ENCODE peak calls at places on chromosomes 1 and 21, in seven cellular contexts. Z is HAP-1, X is choroid plexus epithelial cell, I is lower lobe of right lung, B is uterus, A is heart right ventricle, F is GM23338. D is an unnamed sample.

GRCh38 chr1:160664573-160665051 is 17.8 kb upstream of the SLAMF1 start:
- DNase-seq in Z (no peak), X (no peak), I (no peak), B (no peak), A (no peak), F (no peak), D (no peak)

GRCh38 chr1:59516881-59517280 is 220.0 kb downstream of the FGGY start:
- DNase-seq in Z (no peak), X (peak), I (no peak), B (peak), A (no peak), F (no peak), D (no peak)

GRCh38 chr1:17819129-17819802 is 64.1 kb downstream of the ACTL8 start:
- DNase-seq in Z (no peak), X (no peak), I (no peak), B (no peak), A (peak), F (no peak), D (no peak)

GRCh38 chr1:6162341-6162740 is 17.8 kb downstream of the CHD5 start:
- DNase-seq in Z (no peak), X (no peak), I (no peak), B (no peak), A (no peak), F (no peak), D (no peak)

GRCh38 chr1:90862782-90863181 is 145.7 kb upstream of the BARHL2 start:
- DNase-seq in Z (no peak), X (no peak), I (no peak), B (no peak), A (no peak), F (no peak), D (no peak)

GRCh38 chr1:243748706-243749283 is 101.2 kb downstream of the AKT3 start:
- DNase-seq in Z (peak), X (peak), I (no peak), B (no peak), A (peak), F (peak), D (no peak)

GRCh38 chr1:168180148-168180524 is 1.4 kb downstream of the TIPRL start:
- DNase-seq in Z (no peak), X (no peak), I (no peak), B (no peak), A (no peak), F (no peak), D (no peak)

GRCh38 chr1:87428351-87428750 is 99.7 kb downstream of the LMO4 start:
- DNase-seq in Z (peak), X (no peak), I (no peak), B (no peak), A (no peak), F (peak), D (no peak)

GRCh38 chr1:109567823-109568222 is 19.4 kb downstream of the GNAI3 start:
- DNase-seq in Z (no peak), X (no peak), I (no peak), B (no peak), A (no peak), F (no peak), D (no peak)

DNA sequence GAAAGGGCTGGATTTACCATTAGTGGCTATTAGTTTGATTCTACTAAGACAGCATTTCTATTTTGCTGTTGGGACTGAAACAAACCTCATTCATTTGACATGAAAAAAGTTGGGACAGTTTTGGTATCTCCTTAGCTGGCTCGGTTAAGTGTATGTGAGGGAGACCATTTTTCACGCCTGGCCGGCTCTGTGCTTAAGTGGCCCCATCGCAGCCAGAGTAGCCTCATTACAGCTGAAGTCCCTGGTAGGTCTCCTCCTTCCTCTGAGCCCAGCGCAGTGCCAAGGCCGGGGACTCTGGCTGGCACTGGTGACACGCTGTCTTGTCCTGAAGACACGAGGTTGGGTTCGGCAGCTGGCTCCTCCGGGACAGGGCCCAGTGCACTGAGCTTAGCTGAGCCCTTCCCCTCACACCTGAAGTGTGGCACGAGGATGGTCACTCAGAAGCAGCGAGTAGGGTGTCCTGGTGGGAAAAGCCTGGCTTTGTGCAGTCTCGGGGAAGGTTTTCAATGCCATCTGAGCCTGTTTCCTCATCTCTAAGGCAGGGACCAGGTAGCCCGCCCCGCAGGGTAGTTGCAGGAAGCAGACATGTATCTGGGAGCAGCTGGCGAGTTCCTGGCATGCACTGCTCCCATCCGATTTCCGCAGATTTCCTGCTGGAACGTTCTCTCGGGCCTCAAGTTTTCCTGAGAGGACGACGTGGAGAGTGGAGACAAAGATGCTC is 196.5 kb downstream of the DYRK1A start:
- DNase-seq in Z (no peak), X (no peak), I (peak), B (no peak), A (peak), F (no peak), D (no peak)
- H3K4me3 ChIP-seq in Z (no peak), X (peak), I (peak), B (peak), A (peak), F (peak), D (peak)

GRCh38 chr1:240199758-240200655 is 108.3 kb downstream of the FMN2 start:
- DNase-seq in Z (no peak), X (no peak), I (no peak), B (no peak), A (no peak), F (no peak), D (no peak)

GRCh38 chr1:240207073-240207709 is 115.5 kb downstream of the FMN2 start:
- DNase-seq in Z (no peak), X (no peak), I (no peak), B (no peak), A (no peak), F (no peak), D (no peak)

GRCh38 chr1:240201931-240202330 is 110.2 kb downstream of the FMN2 start:
- DNase-seq in Z (no peak), X (no peak), I (no peak), B (no peak), A (no peak), F (no peak), D (no peak)
- H3K4me3 ChIP-seq in Z (no peak), X (no peak), I (no peak), B (no peak), A (no peak), F (no peak), D (no peak)

DNA sequence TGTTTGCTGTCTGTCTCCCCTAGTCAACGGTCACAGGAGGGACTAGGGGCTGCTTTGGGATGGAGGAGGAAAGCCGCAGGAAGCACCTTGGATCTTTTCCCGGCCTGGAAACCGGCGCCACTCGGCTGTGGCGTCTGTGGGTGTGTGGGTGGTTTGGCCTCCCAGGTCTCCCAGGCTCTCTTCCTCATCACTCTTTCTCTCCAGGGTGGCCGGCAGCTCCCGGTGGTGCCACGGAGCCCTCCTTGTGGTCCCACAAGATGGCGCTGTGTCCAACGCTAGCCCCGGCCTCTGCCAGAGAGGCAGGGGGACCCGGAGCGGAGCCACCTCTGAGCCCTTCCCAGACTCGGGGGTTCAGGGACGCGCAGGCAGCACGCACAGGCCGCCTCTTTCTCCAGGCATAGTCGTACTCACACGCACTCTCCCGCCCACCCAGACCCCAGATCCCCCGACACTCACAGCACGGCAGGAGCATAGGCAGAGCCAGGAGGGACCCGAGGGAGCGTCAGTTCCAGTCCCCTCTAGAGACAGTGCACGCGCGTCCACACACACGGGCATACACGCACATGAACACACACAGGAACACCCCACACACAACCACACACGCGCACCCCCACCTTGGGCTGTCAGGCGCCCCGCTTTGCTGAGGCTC is 31.2 kb downstream of the CDCP2 start:
- DNase-seq in Z (peak), X (peak), I (peak), B (peak), A (peak), F (peak), D (peak)
- H3K4me3 ChIP-seq in Z (no peak), X (peak), I (peak), B (no peak), A (no peak), F (peak), D (peak)

GRCh38 chr1:64473367-64473766 is 3.4 kb downstream of the CACHD1 start:
- DNase-seq in Z (peak), X (no peak), I (no peak), B (no peak), A (no peak), F (peak), D (no peak)
- H3K4me3 ChIP-seq in Z (peak), X (no peak), I (peak), B (no peak), A (no peak), F (peak), D (no peak)

GRCh38 chr1:45864765-45865164 is 61.4 kb downstream of the MAST2 start:
- DNase-seq in Z (no peak), X (peak), I (no peak), B (no peak), A (no peak), F (no peak), D (no peak)
- H3K4me3 ChIP-seq in Z (peak), X (peak), I (peak), B (peak), A (no peak), F (no peak), D (peak)

DNA sequence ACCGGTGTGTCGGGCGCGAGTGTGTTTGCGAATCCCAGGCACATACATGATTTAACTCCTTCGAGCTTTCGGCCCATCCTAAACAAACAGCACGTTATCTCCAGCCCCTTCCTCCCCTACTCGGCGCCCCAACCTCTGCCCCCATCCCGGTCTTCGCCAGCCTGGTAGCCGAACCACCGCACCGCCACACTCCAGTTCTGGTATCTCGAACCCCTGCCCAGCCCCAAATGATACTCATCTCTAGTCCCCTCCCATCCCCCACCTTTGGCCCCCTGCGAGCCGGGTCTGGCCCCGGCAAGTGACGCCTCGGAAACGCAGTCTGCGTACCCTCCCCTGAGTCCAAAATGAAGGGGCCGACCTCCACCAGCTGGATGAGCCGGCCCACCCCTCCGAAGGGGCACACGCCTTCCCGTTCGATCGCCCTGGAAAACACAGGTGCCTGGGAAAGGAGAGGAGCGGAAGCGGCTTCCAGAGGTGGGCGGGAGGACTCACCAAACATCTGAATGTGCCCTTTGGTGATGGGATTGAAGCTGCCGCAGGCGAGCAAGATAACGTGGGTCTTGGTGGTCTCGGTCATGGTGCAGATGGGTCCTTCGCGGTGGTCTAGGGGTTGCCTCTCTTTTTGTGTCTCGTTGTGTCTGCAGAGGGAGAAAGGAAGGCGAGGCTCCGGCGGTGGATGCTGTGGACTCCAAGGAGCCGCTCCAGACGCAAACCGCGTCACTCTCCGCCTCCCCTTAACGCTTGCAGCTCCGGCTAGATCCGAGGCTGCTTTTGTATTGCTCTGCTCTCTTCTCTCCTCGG is at the start of gene NMNAT2:
- DNase-seq in Z (no peak), X (peak), I (peak), B (no peak), A (no peak), F (peak), D (no peak)
- H3K4me3 ChIP-seq in Z (no peak), X (peak), I (peak), B (no peak), A (peak), F (peak), D (peak)

GRCh38 chr1:186483561-186483960 is 22.6 kb upstream of the PDC start:
- DNase-seq in Z (no peak), X (no peak), I (no peak), B (no peak), A (no peak), F (no peak), D (no peak)
- H3K4me3 ChIP-seq in Z (no peak), X (no peak), I (no peak), B (no peak), A (no peak), F (no peak), D (no peak)

GRCh38 chr1:27858949-27859576 is 13.3 kb upstream of the THEMIS2 start:
- DNase-seq in Z (no peak), X (no peak), I (no peak), B (no peak), A (no peak), F (no peak), D (no peak)
- H3K4me3 ChIP-seq in Z (no peak), X (no peak), I (no peak), B (no peak), A (no peak), F (no peak), D (no peak)

GRCh38 chr1:67683736-67684525 is 1.1 kb upstream of the GADD45A start:
- DNase-seq in Z (no peak), X (no peak), I (no peak), B (no peak), A (no peak), F (no peak), D (no peak)
- H3K4me3 ChIP-seq in Z (no peak), X (peak), I (no peak), B (no peak), A (peak), F (no peak), D (peak)